ENCODE peak calls at places on chromosomes 2 and 18, in four cellular contexts. One of them, this sample, is unnamed.

GRCh38 chr2:241561811-241562210 is 3.3 kb downstream of the BOK start:
- DNase-seq in T-helper 2 cell: no peak
- DNase-seq in CD4-positive, CD25-positive, alpha-beta regulatory T cell: no peak
- DNase-seq in myocyte: peak; percentile 78
- DNase-seq in this sample: peak; percentile 39

GRCh38 chr2:20138696-20139095 is 86.2 kb downstream of the SDC1 start:
- DNase-seq in T-helper 2 cell: no peak
- DNase-seq in CD4-positive, CD25-positive, alpha-beta regulatory T cell: no peak
- DNase-seq in myocyte: no peak
- DNase-seq in this sample: no peak

GRCh38 chr18:7812431-7813063 is 245.4 kb downstream of the PTPRM start:
- DNase-seq in CD4-positive, CD25-positive, alpha-beta regulatory T cell: no peak
- DNase-seq in myocyte: peak; percentile 82
- DNase-seq in T-helper 2 cell: no peak
- DNase-seq in this sample: no peak

GRCh38 chr18:59715966-59716369 is 18.7 kb upstream of the CCBE1 start:
- DNase-seq in myocyte: peak; percentile 63
- DNase-seq in CD4-positive, CD25-positive, alpha-beta regulatory T cell: no peak
- DNase-seq in T-helper 2 cell: no peak
- DNase-seq in this sample: no peak

GRCh38 chr18:75214766-75215515 is 4.3 kb downstream of the TSHZ1 start:
- DNase-seq in CD4-positive, CD25-positive, alpha-beta regulatory T cell: no peak
- DNase-seq in myocyte: no peak
- DNase-seq in T-helper 2 cell: no peak
- DNase-seq in this sample: no peak

GRCh38 chr18:39162013-39162412 is 1596.4 kb upstream of the CELF4 start:
- DNase-seq in CD4-positive, CD25-positive, alpha-beta regulatory T cell: no peak
- DNase-seq in myocyte: no peak
- DNase-seq in T-helper 2 cell: no peak
- DNase-seq in this sample: no peak

GRCh38 chr2:241074901-241075540 is 27.1 kb downstream of the MTERF4 start:
- DNase-seq in T-helper 2 cell: no peak
- DNase-seq in myocyte: no peak
- DNase-seq in CD4-positive, CD25-positive, alpha-beta regulatory T cell: no peak
- DNase-seq in this sample: no peak

GRCh38 chr2:36858551-36859365 is 107.6 kb downstream of the STRN start:
- DNase-seq in myocyte: no peak
- DNase-seq in T-helper 2 cell: peak; percentile 41
- DNase-seq in CD4-positive, CD25-positive, alpha-beta regulatory T cell: no peak
- DNase-seq in this sample: no peak

GRCh38 chr2:152813381-152813780 is 95.0 kb downstream of the ARL6IP6 start:
- DNase-seq in myocyte: peak; percentile 90
- DNase-seq in T-helper 2 cell: peak; percentile 57
- DNase-seq in CD4-positive, CD25-positive, alpha-beta regulatory T cell: no peak
- DNase-seq in this sample: no peak

GRCh38 chr2:136932700-136933099 is 167.4 kb downstream of the THSD7B start:
- DNase-seq in CD4-positive, CD25-positive, alpha-beta regulatory T cell: no peak
- DNase-seq in T-helper 2 cell: no peak
- DNase-seq in myocyte: peak; percentile 22
- DNase-seq in this sample: no peak

GRCh38 chr18:24274822-24275221 is 122.8 kb downstream of the OSBPL1A start:
- DNase-seq in CD4-positive, CD25-positive, alpha-beta regulatory T cell: no peak
- DNase-seq in T-helper 2 cell: no peak
- DNase-seq in myocyte: no peak
- DNase-seq in this sample: no peak

GRCh38 chr2:73896362-73897239 is 3.8 kb downstream of the ACTG2 start:
- DNase-seq in CD4-positive, CD25-positive, alpha-beta regulatory T cell: no peak
- DNase-seq in myocyte: peak; percentile 97
- DNase-seq in T-helper 2 cell: peak; percentile 81
- DNase-seq in this sample: peak; percentile 53

GRCh38 chr2:234289789-234290188 is 207.1 kb downstream of the ARL4C start:
- DNase-seq in CD4-positive, CD25-positive, alpha-beta regulatory T cell: no peak
- DNase-seq in myocyte: peak; percentile 81
- DNase-seq in T-helper 2 cell: peak; percentile 79
- DNase-seq in this sample: no peak

GRCh38 chr18:24270358-24270936 is 127.2 kb downstream of the OSBPL1A start:
- DNase-seq in CD4-positive, CD25-positive, alpha-beta regulatory T cell: no peak
- DNase-seq in T-helper 2 cell: no peak
- DNase-seq in myocyte: peak; percentile 2
- DNase-seq in this sample: no peak

GRCh38 chr2:61898810-61899209 is 6.7 kb upstream of the COMMD1 start:
- DNase-seq in CD4-positive, CD25-positive, alpha-beta regulatory T cell: no peak
- DNase-seq in myocyte: peak; percentile 50
- DNase-seq in T-helper 2 cell: peak; percentile 29
- DNase-seq in this sample: no peak

GRCh38 chr2:172248381-172249173 is 145.9 kb upstream of the DLX2 start:
- DNase-seq in T-helper 2 cell: no peak
- DNase-seq in myocyte: no peak
- DNase-seq in CD4-positive, CD25-positive, alpha-beta regulatory T cell: no peak
- DNase-seq in this sample: no peak

GRCh38 chr2:10686176-10686575 is 3.6 kb downstream of the NOL10 start:
- DNase-seq in CD4-positive, CD25-positive, alpha-beta regulatory T cell: no peak
- DNase-seq in myocyte: no peak
- DNase-seq in T-helper 2 cell: no peak
- DNase-seq in this sample: no peak

GRCh38 chr2:95389256-95390119 is 13.0 kb upstream of the FAHD2A start:
- DNase-seq in CD4-positive, CD25-positive, alpha-beta regulatory T cell: no peak
- DNase-seq in T-helper 2 cell: peak; percentile 57
- DNase-seq in myocyte: peak; percentile 62
- DNase-seq in this sample: no peak

GRCh38 chr2:234954551-234954992 is 2.8 kb downstream of the SH3BP4 start:
- DNase-seq in T-helper 2 cell: no peak
- DNase-seq in CD4-positive, CD25-positive, alpha-beta regulatory T cell: no peak
- DNase-seq in myocyte: no peak
- DNase-seq in this sample: no peak

GRCh38 chr2:133270550-133270949 is 297.7 kb downstream of the NCKAP5 start:
- DNase-seq in T-helper 2 cell: no peak
- DNase-seq in CD4-positive, CD25-positive, alpha-beta regulatory T cell: no peak
- DNase-seq in myocyte: no peak
- DNase-seq in this sample: no peak

GRCh38 chr18:4335386-4335785 is 119.7 kb downstream of the DLGAP1 start:
- DNase-seq in T-helper 2 cell: no peak
- DNase-seq in CD4-positive, CD25-positive, alpha-beta regulatory T cell: no peak
- DNase-seq in myocyte: no peak
- DNase-seq in this sample: no peak

GRCh38 chr2:152541712-152542111 is 175.5 kb downstream of the PRPF40A start:
- DNase-seq in T-helper 2 cell: no peak
- DNase-seq in CD4-positive, CD25-positive, alpha-beta regulatory T cell: no peak
- DNase-seq in myocyte: no peak
- DNase-seq in this sample: no peak

GRCh38 chr2:174376967-174377366 is 18.6 kb upstream of the SCRN3 start:
- DNase-seq in myocyte: no peak
- DNase-seq in CD4-positive, CD25-positive, alpha-beta regulatory T cell: no peak
- DNase-seq in T-helper 2 cell: no peak
- DNase-seq in this sample: no peak

GRCh38 chr2:212032032-212032431 is 506.6 kb downstream of the ERBB4 start:
- DNase-seq in CD4-positive, CD25-positive, alpha-beta regulatory T cell: no peak
- DNase-seq in T-helper 2 cell: no peak
- DNase-seq in myocyte: peak; percentile 76
- DNase-seq in this sample: no peak